ENCODE peak calls at places on chromosomes 16 and 17, in eight cellular contexts. Y is MV-4-11; J is neuronal stem cell; U is hypothalamus; X is EH; M is stimulated activated CD8-positive, alpha-beta memory T cell treated with anti-CD3 and anti-CD28 coated beads, Interleukin-7, amount 100 ng/mL, for 1 hour; F is mucosa of gallbladder; A is ELF-1. N is an unnamed sample.

GRCh38 chr17:76261421-76262215 is 3.5 kb upstream of the UBALD2 start:
- DNase-seq in Y (no peak), J (no peak), U (no peak), X (peak; percentile 52), M (no peak), F (no peak), A (no peak), N (no peak)

GRCh38 chr16:3816326-3816725 is 64.2 kb downstream of the CREBBP start:
- DNase-seq in Y (no peak), J (peak; percentile 26), U (no peak), X (no peak), M (no peak), F (no peak), A (no peak), N (no peak)

GRCh38 chr17:410674-411401 is 58.2 kb upstream of the RPH3AL start:
- DNase-seq in Y (peak; percentile 59), J (peak; percentile 31), U (no peak), X (peak; percentile 47), M (no peak), F (no peak), A (peak; percentile 21), N (peak; percentile 13)

GRCh38 chr16:86431540-86431939 is 78.8 kb upstream of the FOXF1 start:
- DNase-seq in Y (no peak), J (no peak), U (no peak), X (no peak), M (no peak), F (no peak), A (peak; percentile 57), N (no peak)

GRCh38 chr16:11857161-11857560 is 5.8 kb upstream of the RSL1D1 start:
- DNase-seq in Y (no peak), J (no peak), U (no peak), X (peak; percentile 48), M (no peak), F (no peak), A (no peak), N (peak; percentile 62)

GRCh38 chr17:65514082-65514481 is 47.4 kb downstream of the AXIN2 start:
- DNase-seq in Y (peak; percentile 62), J (no peak), U (no peak), X (peak; percentile 77), M (no peak), F (no peak), A (no peak), N (peak; percentile 58)

GRCh38 chr16:21276090-21276489 is 2.0 kb downstream of the CRYM start:
- DNase-seq in Y (no peak), J (no peak), U (no peak), X (no peak), M (no peak), F (no peak), A (no peak), N (no peak)

GRCh38 chr16:17921357-17921978 is 415.1 kb downstream of the NPIPA8 start:
- DNase-seq in Y (peak; percentile 18), J (no peak), U (no peak), X (peak; percentile 37), M (peak; percentile 12), F (peak; percentile 23), A (peak; percentile 83), N (no peak)

GRCh38 chr16:86987746-86988670 is 329.2 kb downstream of the C16orf95 start:
- DNase-seq in Y (no peak), J (no peak), U (no peak), X (no peak), M (no peak), F (no peak), A (no peak), N (no peak)

GRCh38 chr17:44905006-44906000 is 6.1 kb upstream of the EFTUD2 start:
- DNase-seq in Y (no peak), J (no peak), U (no peak), X (peak; percentile 15), M (no peak), F (peak; percentile 55), A (no peak), N (no peak)

GRCh38 chr17:16477255-16477654 is 14.7 kb downstream of the LRRC75A start:
- DNase-seq in Y (no peak), J (no peak), U (no peak), X (peak; percentile 94), M (no peak), F (peak; percentile 46), A (peak; percentile 68), N (peak; percentile 77)

GRCh38 chr16:49857423-49858181 is 1.7 kb upstream of the ZNF423 start:
- DNase-seq in Y (peak; percentile 40), J (peak; percentile 66), U (no peak), X (peak; percentile 20), M (no peak), F (peak; percentile 48), A (peak; percentile 96), N (no peak)

GRCh38 chr16:66878067-66878466 is 2.2 kb upstream of the PDP2 start:
- DNase-seq in Y (peak; percentile 98), J (no peak), U (no peak), X (peak; percentile 17), M (no peak), F (no peak), A (no peak), N (no peak)

GRCh38 chr17:7851438-7852261 is 3.2 kb upstream of the TMEM88 start:
- DNase-seq in Y (peak; percentile 85), J (peak; percentile 89), U (peak; percentile 78), X (peak; percentile 88), M (peak; percentile 87), F (peak; percentile 92), A (peak; percentile 94), N (peak; percentile 60)

GRCh38 chr17:75756451-75757085 is 8.4 kb downstream of the GALK1 start:
- DNase-seq in Y (no peak), J (no peak), U (no peak), X (no peak), M (no peak), F (no peak), A (no peak), N (no peak)

GRCh38 chr16:6725634-6726331 is 606.9 kb upstream of the RBFOX1 start:
- DNase-seq in Y (no peak), J (no peak), U (no peak), X (no peak), M (no peak), F (no peak), A (no peak), N (no peak)

GRCh38 chr17:76268015-76268749 is 3.0 kb downstream of the UBALD2 start:
- DNase-seq in Y (peak; percentile 88), J (no peak), U (peak; percentile 63), X (peak; percentile 81), M (no peak), F (peak; percentile 81), A (peak; percentile 84), N (peak; percentile 48)